ENCODE peak calls at places on chromosomes 4 and X, in nine cellular contexts. N is heart left ventricle, W is SK-N-SH, S is OCI-LY7, F is mucosa of descending colon, M is transverse colon, J is psoas muscle, U is SJSA1, O is left ventricle myocardium inferior. P is an unnamed sample.

GRCh38 chr4:168264903-168265302 is 53.6 kb downstream of the DDX60 start:
- DNase-seq in N (peak; percentile 74), F (no peak), O (no peak), W (no peak), S (no peak), M (no peak), U (no peak), J (no peak), P (no peak)

GRCh38 chr4:180310616-180311015 is 1932.6 kb upstream of the TENM3 start:
- DNase-seq in J (no peak), N (no peak), O (no peak), W (no peak), F (no peak), M (no peak), S (no peak), U (no peak), P (no peak)

GRCh38 chrX:145190801-145191389 is 56.4 kb upstream of the SPANXN1 start:
- DNase-seq in M (no peak), N (no peak), W (peak; percentile 12), S (peak; percentile 1), J (no peak), O (no peak), U (no peak), F (no peak), P (no peak)

GRCh38 chr4:153418114-153418513 is 48.0 kb upstream of the TMEM131L start:
- DNase-seq in W (no peak), J (no peak), M (no peak), S (no peak), N (no peak), O (no peak), F (no peak), U (no peak), P (no peak)

GRCh38 chr4:1604706-1605205 is 79.4 kb downstream of the FAM53A start:
- DNase-seq in U (no peak), M (peak; percentile 22), F (peak; percentile 13), S (peak; percentile 27), O (no peak), N (no peak), W (peak; percentile 58), J (no peak), P (peak; percentile 39)

GRCh38 chr4:167100120-167100519 is 134.2 kb downstream of the SPOCK3 start:
- DNase-seq in W (no peak), N (no peak), S (no peak), F (no peak), M (no peak), U (no peak), J (no peak), O (no peak), P (no peak)

GRCh38 chrX:118974908-118975671 is 672 bp downstream of the LONRF3 start:
- DNase-seq in S (no peak), F (peak; percentile 53), M (peak; percentile 58), O (peak; percentile 19), U (peak; percentile 42), N (peak; percentile 22), J (peak; percentile 48), W (peak; percentile 40), P (peak; percentile 32)

GRCh38 chr4:155426953-155427352 is 50.2 kb upstream of the MAP9 start:
- DNase-seq in S (no peak), J (no peak), W (no peak), M (no peak), F (no peak), O (no peak), N (no peak), U (no peak), P (no peak)

GRCh38 chrX:34275710-34276109 is 143.6 kb upstream of the FAM47A start:
- DNase-seq in J (no peak), U (no peak), F (no peak), N (no peak), S (no peak), W (no peak), M (no peak), O (no peak), P (no peak)

GRCh38 chrX:40009890-40010289 is 87.9 kb downstream of the BCOR start:
- DNase-seq in J (no peak), O (no peak), F (no peak), W (peak; percentile 66), U (no peak), M (no peak), N (no peak), S (no peak), P (no peak)

GRCh38 chrX:40009462-40009851 is 88.3 kb downstream of the BCOR start:
- DNase-seq in U (no peak), F (no peak), J (no peak), O (peak; percentile 15), N (no peak), S (no peak), W (no peak), M (no peak), P (no peak)

GRCh38 chrX:40012039-40012799 is 85.5 kb downstream of the BCOR start:
- DNase-seq in O (peak; percentile 23), W (no peak), S (no peak), J (peak; percentile 41), U (peak; percentile 60), F (peak; percentile 47), M (peak; percentile 26), N (peak; percentile 26), P (no peak)

GRCh38 chrX:40011483-40012038 is 86.2 kb downstream of the BCOR start:
- DNase-seq in F (no peak), N (no peak), J (no peak), U (no peak), S (no peak), M (no peak), O (no peak), W (peak; percentile 29), P (no peak)

DNA sequence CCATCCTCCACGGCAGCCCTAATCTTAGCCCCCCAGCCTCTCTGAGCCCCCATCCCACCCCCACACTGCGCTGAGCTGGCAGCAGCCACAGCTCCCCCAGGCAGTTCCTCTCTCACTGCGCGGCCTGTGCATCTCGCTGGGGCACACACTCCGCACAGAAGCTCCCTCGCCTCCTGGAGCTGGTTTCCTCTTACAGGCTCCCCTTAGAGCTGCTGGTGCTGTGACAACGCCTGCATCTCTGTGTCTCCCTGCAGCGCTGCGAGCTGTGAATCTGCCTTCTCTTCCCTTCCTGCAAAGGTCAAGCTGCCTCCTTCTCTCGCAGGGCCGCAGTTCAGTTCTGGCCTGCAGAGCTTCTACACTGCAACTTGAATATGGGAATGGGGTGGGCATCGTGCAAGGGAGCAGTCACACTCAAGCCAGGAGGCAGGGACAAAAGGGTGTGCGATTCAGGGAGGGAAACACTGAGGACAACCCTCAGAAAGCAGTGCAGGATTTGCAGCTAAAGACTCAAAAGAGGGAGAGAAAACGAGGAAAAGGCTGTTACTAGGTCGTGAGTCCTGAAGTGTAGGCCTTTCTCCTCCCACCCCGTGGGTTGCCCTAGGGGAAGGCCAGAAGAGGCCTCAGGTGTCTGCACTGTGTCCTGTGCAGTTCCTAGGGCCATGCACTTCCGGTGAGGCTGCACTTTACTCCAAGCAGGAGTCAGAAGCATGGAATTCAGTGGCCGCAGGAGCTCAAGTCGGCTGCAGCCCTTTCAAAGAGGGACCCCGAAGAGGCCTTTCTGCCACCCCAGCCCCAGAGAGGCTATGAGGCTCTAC is 87.0 kb downstream of the BCOR start:
- DNase-seq in J (no peak), W (peak; percentile 66), N (no peak), U (no peak), F (no peak), M (no peak), O (no peak), S (no peak), P (no peak)
- H3K9me3 ChIP-seq in J (no peaks in the 10 kb centered on the region), W (no peaks in the 10 kb centered on the region), N (no peaks in the 10 kb centered on the region), U (no peaks in the 10 kb centered on the region), F (no peaks in the 10 kb centered on the region), M (no peaks in the 10 kb centered on the region), O (no peaks in the 10 kb centered on the region), S (no peaks in the 10 kb centered on the region), P (no peaks in the 10 kb centered on the region)

GRCh38 chr4:20044936-20045335 is 206.8 kb upstream of the SLIT2 start:
- DNase-seq in U (no peak), W (no peak), J (no peak), M (no peak), S (no peak), F (no peak), N (no peak), O (no peak), P (no peak)

GRCh38 chr4:20042769-20043168 is 208.9 kb upstream of the SLIT2 start:
- DNase-seq in S (no peak), W (no peak), M (no peak), O (no peak), N (no peak), U (no peak), J (no peak), F (no peak), P (no peak)

GRCh38 chr4:20043992-20044391 is 207.7 kb upstream of the SLIT2 start:
- DNase-seq in O (no peak), W (no peak), U (no peak), M (no peak), F (no peak), J (no peak), S (no peak), N (no peak), P (no peak)

GRCh38 chr4:20046179-20046578 is 205.5 kb upstream of the SLIT2 start:
- DNase-seq in O (no peak), N (no peak), W (no peak), U (no peak), F (no peak), S (no peak), J (no peak), M (no peak), P (no peak)

DNA sequence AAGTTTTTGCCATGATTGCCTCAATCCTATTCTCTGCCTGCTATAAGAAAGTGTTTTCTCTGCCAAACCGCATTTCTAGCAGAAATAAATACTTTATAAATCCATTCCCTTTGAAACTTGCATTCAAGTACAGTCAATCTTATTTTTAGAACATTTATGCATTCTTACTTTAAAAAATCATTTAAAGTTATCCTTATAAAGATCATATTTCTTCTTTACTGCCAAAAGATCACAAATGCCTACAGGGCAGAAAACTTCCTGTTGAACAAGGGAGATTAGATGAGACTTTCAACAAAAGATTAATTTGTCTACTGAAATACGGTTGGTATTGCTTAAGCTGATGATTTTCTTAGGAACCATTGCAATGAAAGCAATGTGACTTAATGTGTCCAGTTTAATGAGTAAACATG is 207.2 kb upstream of the SLIT2 start:
- DNase-seq in O (no peak), N (no peak), S (no peak), J (no peak), U (no peak), F (no peak), W (no peak), M (no peak), P (no peak)
- H3K9me3 ChIP-seq in O (no peaks in the 10 kb centered on the region), N (no peaks in the 10 kb centered on the region), S (no peaks in the 10 kb centered on the region), J (no peaks in the 10 kb centered on the region), U (no peaks in the 10 kb centered on the region), F (no peaks in the 10 kb centered on the region), W (no peaks in the 10 kb centered on the region), M (no peaks in the 10 kb centered on the region), P (no peaks in the 10 kb centered on the region)

GRCh38 chrX:153303276-153304262 is 18.0 kb downstream of the PNMA6F start:
- DNase-seq in W (no peak), F (no peak), J (no peak), U (no peak), N (no peak), S (peak; percentile 16), M (no peak), O (no peak), P (no peak)
- H3K9me3 ChIP-seq in W (no peaks in the 10 kb centered on the region), F (no peaks in the 10 kb centered on the region), J (peaks cover 4% of the 10 kb centered on the region), U (no peaks in the 10 kb centered on the region), N (no peaks in the 10 kb centered on the region), S (no peaks in the 10 kb centered on the region), M (no peaks in the 10 kb centered on the region), O (no peaks in the 10 kb centered on the region), P (no peaks in the 10 kb centered on the region)

DNA sequence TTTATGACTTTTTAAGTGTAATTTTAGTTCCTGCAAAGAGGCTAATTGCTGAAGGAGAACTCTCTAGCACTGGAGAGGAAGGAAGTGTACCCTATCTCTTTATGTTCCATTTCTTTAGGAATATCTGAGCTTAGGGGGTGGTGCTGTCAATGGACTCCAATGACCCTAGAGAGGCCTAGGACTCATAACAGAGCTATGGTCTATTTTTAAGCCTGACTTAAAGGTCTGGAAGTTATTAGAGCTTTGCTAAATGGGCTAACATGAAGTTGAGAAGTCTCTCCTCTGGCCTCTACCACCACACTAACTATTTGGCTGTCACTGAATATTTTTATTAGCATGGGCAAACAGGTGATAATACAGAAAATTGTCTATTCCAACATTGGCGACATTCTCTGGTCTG is 152.2 kb downstream of the SPATA18 start:
- DNase-seq in O (no peak), U (no peak), N (no peak), S (no peak), W (no peak), M (no peak), F (no peak), J (no peak), P (no peak)
- H3K9me3 ChIP-seq in O (no peaks in the 10 kb centered on the region), U (no peaks in the 10 kb centered on the region), N (no peaks in the 10 kb centered on the region), S (no peaks in the 10 kb centered on the region), W (no peaks in the 10 kb centered on the region), M (no peaks in the 10 kb centered on the region), F (no peaks in the 10 kb centered on the region), J (no peaks in the 10 kb centered on the region), P (no peaks in the 10 kb centered on the region)

P was measured in CD4-positive, alpha-beta T cell.